ENCODE peak calls at places on chromosomes 13 and 19, in six cellular contexts. D, G, I, J, E and A are unnamed samples.

GRCh38 chr19:49799798-49800376 is 13.2 kb downstream of the FUZ start:
- DNase-seq in D (no peak), G (no peak), I (no peak), J (no peak), E (peak), A (no peak)

GRCh38 chr13:33076451-33076992 is 60.3 kb downstream of the KL start:
- DNase-seq in D (no peak), G (no peak), I (no peak), J (no peak), E (no peak), A (no peak)

GRCh38 chr19:29014857-29015436 is 198.0 kb downstream of the UQCRFS1 start:
- DNase-seq in D (no peak), G (no peak), I (no peak), J (no peak), E (no peak), A (no peak)

GRCh38 chr13:113616991-113617749 is 32.6 kb downstream of the TFDP1 start:
- DNase-seq in D (no peak), G (peak), I (no peak), J (peak), E (peak), A (no peak)

GRCh38 chr19:4764290-4764660 is 27.3 kb upstream of the FEM1A start:
- DNase-seq in D (no peak), G (no peak), I (no peak), J (no peak), E (no peak), A (no peak)

GRCh38 chr19:47542030-47542475 is 27.2 kb upstream of the NAPA start:
- DNase-seq in D (peak), G (peak), I (no peak), J (peak), E (no peak), A (no peak)

GRCh38 chr19:50646074-50646807 is 3.0 kb upstream of the C19orf81 start:
- DNase-seq in D (peak), G (peak), I (no peak), J (peak), E (no peak), A (no peak)

GRCh38 chr19:58557253-58558065 is 952 bp downstream of the UBE2M start:
- DNase-seq in D (no peak), G (no peak), I (no peak), J (no peak), E (no peak), A (no peak)

GRCh38 chr13:74070065-74070464 is 64.1 kb downstream of the KLF12 start:
- DNase-seq in D (no peak), G (no peak), I (peak), J (no peak), E (no peak), A (no peak)
- H3K4me3 ChIP-seq in D (no peak), G (no peak), I (no peak), J (no peak), E (no peak), A (no peak)

DNA sequence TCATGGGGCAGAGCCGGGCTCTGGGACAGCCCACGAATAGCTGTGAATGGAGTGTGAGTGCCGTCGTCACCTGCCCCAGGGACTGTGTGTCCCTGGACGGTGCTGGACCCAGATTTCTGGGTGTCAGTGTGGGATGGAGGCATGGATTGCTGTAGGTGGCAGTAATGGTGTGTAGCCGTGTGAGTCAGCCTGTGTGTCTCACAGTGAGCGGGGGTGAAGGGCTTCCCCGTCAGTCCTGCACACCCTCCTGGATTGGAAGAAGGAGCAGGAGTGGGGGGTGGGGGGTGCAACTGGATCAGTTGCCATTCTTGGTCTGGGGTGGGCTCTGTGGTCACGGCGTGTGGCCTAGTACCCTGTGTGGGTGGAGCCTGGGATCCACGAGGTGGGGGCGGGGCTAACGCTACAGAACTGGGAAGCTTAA is 6.5 kb upstream of the LTBP4 start:
- DNase-seq in D (peak), G (peak), I (no peak), J (no peak), E (no peak), A (no peak)
- H3K4me3 ChIP-seq in D (no peak), G (no peak), I (no peak), J (no peak), E (no peak), A (no peak)

GRCh38 chr13:40540707-40541044 is 125.8 kb downstream of the FOXO1 start:
- DNase-seq in D (no peak), G (no peak), I (no peak), J (no peak), E (no peak), A (no peak)
- H3K4me3 ChIP-seq in D (no peak), G (no peak), I (no peak), J (no peak), E (no peak), A (no peak)

GRCh38 chr13:67223742-67224141 is 6.4 kb downstream of the PCDH9 start:
- DNase-seq in D (peak), G (peak), I (no peak), J (no peak), E (no peak), A (no peak)

GRCh38 chr13:67225252-67226159 is 4.6 kb downstream of the PCDH9 start:
- DNase-seq in D (no peak), G (no peak), I (no peak), J (no peak), E (no peak), A (no peak)

GRCh38 chr13:67226686-67227085 is 3.5 kb downstream of the PCDH9 start:
- DNase-seq in D (no peak), G (no peak), I (no peak), J (no peak), E (no peak), A (no peak)

GRCh38 chr13:67223024-67223423 is 7.1 kb downstream of the PCDH9 start:
- DNase-seq in D (peak), G (peak), I (no peak), J (peak), E (no peak), A (no peak)

DNA sequence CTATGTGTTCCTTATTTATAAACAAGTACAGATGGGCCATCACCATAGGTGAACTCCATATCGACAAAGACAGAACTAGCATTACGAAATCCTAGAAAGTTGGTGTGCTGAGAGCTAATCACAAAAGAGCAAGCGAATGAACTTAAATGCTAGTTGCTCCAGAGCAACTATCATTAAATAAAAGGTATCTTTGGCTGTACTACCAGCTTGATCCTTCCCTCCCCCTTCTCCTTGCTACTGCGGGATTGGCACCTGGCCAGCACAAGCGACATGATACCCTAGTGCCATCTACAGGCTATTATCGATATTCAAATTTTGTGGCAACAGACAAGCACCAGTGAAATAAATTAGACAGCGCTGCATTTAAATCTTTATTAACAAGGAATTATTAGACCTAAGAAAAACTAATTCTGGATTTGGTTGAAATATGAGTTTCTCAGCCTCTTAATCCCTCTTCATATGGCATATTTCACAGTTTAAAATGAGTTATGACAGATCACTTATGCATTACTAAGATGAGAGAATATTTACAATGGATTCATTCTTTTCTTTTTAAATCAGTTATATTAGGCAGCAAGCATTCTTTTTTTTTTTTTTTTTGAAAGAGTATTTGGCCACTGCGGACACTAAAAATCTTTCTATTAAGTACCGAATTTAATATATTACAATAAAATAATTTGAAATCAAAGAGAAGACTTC is 5.8 kb downstream of the PCDH9 start:
- DNase-seq in D (peak), G (peak), I (peak), J (peak), E (peak), A (no peak)
- H3K4me3 ChIP-seq in D (no peak), G (no peak), I (no peak), J (no peak), E (no peak), A (no peak)

GRCh38 chr19:10516671-10517286 is 468 bp downstream of the S1PR5 start:
- DNase-seq in D (no peak), G (no peak), I (no peak), J (no peak), E (no peak), A (no peak)

GRCh38 chr19:10517361-10517759 is at the start of gene S1PR5:
- DNase-seq in D (no peak), G (no peak), I (no peak), J (no peak), E (peak), A (no peak)

GRCh38 chr19:10516064-10516385 is 1.2 kb downstream of the S1PR5 start:
- DNase-seq in D (no peak), G (no peak), I (no peak), J (no peak), E (no peak), A (no peak)

GRCh38 chr19:10513223-10513622 is 4.0 kb downstream of the S1PR5 start:
- DNase-seq in D (no peak), G (no peak), I (no peak), J (no peak), E (no peak), A (no peak)

DNA sequence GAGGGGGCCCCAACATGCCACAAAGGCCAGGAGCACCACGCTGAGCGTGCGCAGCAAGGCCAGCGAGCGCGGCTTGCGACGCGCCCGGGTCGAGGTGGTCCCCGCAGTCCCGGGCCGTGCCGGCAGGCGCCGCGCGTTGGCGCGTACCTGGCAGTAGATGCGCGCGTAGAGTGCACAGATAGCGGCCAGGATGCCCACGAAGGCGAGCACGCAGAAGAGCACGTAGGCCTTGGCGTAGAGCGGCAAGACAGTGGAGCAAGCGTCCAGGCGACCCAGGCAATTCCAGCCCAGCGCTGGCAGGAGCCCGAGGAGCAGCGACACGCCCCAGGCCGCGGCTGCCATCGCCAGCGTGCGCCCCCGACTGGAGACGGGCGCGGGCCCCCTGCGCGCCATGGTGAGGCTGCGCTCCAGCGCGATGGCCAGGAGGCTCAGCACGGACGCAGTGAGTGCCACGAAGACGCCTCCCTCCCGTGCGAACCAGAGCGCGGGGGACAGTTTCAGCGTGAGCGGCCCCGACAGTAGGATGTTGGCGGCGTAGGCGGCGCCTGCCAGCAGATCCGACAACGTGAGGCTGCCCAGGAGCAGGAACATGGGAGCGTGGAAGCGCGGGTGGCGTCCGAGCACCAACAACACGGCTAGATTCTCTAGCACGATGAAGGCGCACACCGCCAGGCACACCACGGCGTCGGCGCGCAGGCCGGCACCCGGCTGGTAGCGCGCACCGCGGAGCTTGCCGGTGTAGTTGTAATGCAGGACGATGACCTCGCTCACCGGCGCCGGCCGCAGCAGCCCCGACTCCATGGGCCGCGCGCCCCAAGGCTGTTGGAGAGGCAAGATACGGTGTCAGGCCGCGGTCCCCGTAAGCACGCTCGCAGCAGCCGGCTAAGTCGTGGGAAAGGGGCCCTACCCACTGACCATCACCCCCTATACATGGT is 2.8 kb downstream of the S1PR5 start:
- DNase-seq in D (no peak), G (no peak), I (peak), J (no peak), E (no peak), A (no peak)
- H3K4me3 ChIP-seq in D (no peak), G (no peak), I (no peak), J (peak), E (no peak), A (no peak)

GRCh38 chr19:14385492-14385891 is 4.2 kb downstream of the ADGRE5 start:
- DNase-seq in D (no peak), G (no peak), I (peak), J (no peak), E (no peak), A (peak)
- H3K4me3 ChIP-seq in D (no peak), G (no peak), I (peak), J (no peak), E (no peak), A (peak)

GRCh38 chr13:42873081-42873480 is 91.7 kb downstream of the FAM216B start:
- DNase-seq in D (no peak), G (peak), I (no peak), J (no peak), E (no peak), A (no peak)
- H3K4me3 ChIP-seq in D (no peak), G (no peak), I (no peak), J (no peak), E (no peak), A (no peak)

GRCh38 chr19:18894254-18895037 is 1.5 kb downstream of the CERS1 start:
- DNase-seq in D (peak), G (peak), I (no peak), J (peak), E (no peak), A (no peak)
- H3K4me3 ChIP-seq in D (no peak), G (peak), I (no peak), J (peak), E (no peak), A (no peak)